ENCODE peak calls at places on chromosomes 11 and 22, in four cellular contexts. I, C, X and F are unnamed samples. For H3K4me1, the result is how much of the 10 kb centered on the place peaks cover.

GRCh38 chr11:96197221-96197620 is 145.8 kb downstream of the MAML2 start:
- DNase-seq in I (no peak), C (no peak), X (no peak), F (no peak)

GRCh38 chr11:69915151-69915500 is 95.9 kb upstream of the FGF3 start:
- DNase-seq in I (no peak), C (no peak), X (no peak), F (no peak)

GRCh38 chr11:45022294-45023064 is 71.8 kb upstream of the TP53I11 start:
- DNase-seq in I (no peak), C (no peak), X (no peak), F (no peak)

GRCh38 chr22:29482253-29482652 is 2.2 kb downstream of the NEFH start:
- DNase-seq in I (no peak), C (no peak), X (no peak), F (no peak)

GRCh38 chr11:73384871-73385692 is 8.9 kb downstream of the RELT start:
- DNase-seq in I (no peak), C (peak), X (no peak), F (no peak)

GRCh38 chr11:69479591-69480271 is 1.7 kb upstream of the LINC01488 start:
- DNase-seq in I (no peak), C (no peak), X (no peak), F (no peak)

GRCh38 chr11:115674176-115674575 is 170.0 kb upstream of the CADM1 start:
- DNase-seq in I (no peak), C (no peak), X (no peak), F (peak)

GRCh38 chr11:131750692-131751091 is 380.3 kb downstream of the NTM start:
- DNase-seq in I (no peak), C (no peak), X (no peak), F (no peak)

GRCh38 chr11:48103621-48104561 is 112.7 kb upstream of the OR4B1 start:
- DNase-seq in I (no peak), C (no peak), X (no peak), F (no peak)

GRCh38 chr22:41564563-41564962 is 3.8 kb downstream of the CSDC2 start:
- DNase-seq in I (no peak), C (no peak), X (no peak), F (no peak)

GRCh38 chr11:123239371-123240150 is 44.5 kb upstream of the CLMP start:
- DNase-seq in I (no peak), C (no peak), X (no peak), F (no peak)

GRCh38 chr11:78986305-78986704 is 411.6 kb upstream of the NARS2 start:
- DNase-seq in I (no peak), C (no peak), X (no peak), F (no peak)

GRCh38 chr22:41405588-41405987 is 23.8 kb downstream of the TEF start:
- DNase-seq in I (no peak), C (no peak), X (no peak), F (no peak)

GRCh38 chr11:103326070-103326794 is 217.0 kb downstream of the DYNC2H1 start:
- DNase-seq in I (peak), C (peak), X (peak), F (peak)
- TF ChIP-seq YY1 in I (no peak), C (no peak), X (no peak), F (no peak)

GRCh38 chr11:1846453-1846932 is 6.4 kb upstream of the LSP1 start:
- DNase-seq in I (no peak), C (no peak), X (no peak), F (no peak)

GRCh38 chr11:1851437-1852180 is 1.3 kb upstream of the LSP1 start:
- DNase-seq in I (no peak), C (no peak), X (no peak), F (no peak)

GRCh38 chr11:1847006-1847735 is 5.7 kb upstream of the LSP1 start:
- DNase-seq in I (no peak), C (no peak), X (no peak), F (no peak)

GRCh38 chr11:1847941-1848639 is 4.8 kb upstream of the LSP1 start:
- DNase-seq in I (no peak), C (no peak), X (no peak), F (no peak)

DNA sequence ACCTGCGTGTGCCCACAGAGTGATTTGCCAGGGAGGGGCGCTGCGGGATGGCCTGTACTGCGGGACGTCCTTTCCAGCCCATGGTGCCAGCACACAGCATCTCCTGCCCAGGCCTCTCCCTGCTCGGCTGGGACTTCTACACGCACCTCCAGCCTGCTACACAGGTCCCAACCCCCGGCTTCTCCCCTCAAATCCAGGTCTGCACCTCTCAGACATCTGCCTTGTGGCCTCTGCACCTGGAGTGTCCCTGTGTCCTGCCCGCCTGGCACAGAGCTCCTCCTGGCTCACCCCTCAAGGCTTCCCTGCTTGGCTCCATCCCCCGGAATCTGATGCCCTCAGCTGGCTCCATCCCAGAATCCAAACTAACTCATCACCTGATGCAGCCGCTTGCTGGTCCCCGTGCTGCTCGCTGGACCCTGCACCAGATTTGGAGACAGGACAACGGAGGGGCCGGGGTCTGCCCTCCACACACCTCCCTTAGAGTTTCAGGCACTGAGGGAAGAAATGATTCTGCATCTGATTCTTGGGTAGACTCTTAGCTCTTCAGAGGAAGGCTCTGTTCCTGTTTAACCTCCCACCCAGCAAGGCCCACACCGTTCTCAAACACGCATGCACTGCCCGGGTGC is 4.1 kb upstream of the LSP1 start:
- DNase-seq in I (no peak), C (no peak), X (no peak), F (no peak)
- H3K4me1 ChIP-seq in I (under half), C (under half), X (under half), F (under half)

DNA sequence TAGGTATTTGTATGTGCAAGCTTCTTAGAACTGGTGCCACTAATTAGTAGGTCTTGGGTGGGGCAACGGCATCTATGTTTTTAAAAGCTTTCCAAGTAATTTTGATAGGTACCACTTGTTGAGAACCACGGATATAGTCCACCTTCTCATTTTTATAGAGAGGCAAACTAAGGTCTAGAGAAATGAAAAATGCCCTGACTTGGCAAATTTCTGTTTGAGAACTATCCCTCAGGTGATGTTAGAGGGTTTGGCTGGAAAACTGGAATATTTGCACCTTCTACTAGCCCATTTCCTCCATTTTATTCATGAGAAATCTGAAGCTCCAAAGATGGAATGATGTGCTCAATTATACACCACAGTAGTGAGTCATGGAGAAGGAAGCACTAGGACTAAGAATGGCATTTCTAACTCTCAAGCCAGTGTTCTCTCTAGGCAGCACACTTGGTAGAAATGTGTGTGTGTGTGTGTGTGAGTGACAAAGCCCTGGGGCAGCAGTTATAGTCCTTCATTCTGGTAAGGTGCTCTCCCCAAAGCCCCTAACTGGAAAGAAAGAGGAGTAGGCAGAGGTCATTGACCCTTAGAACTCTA is 1.8 kb upstream of the TMEM86A start:
- DNase-seq in I (no peak), C (no peak), X (no peak), F (no peak)
- TF ChIP-seq YY1 in I (no peak), C (no peak), X (no peak), F (no peak)

GRCh38 chr11:11983427-11983826 is 25.0 kb downstream of the DKK3 start:
- DNase-seq in I (no peak), C (no peak), X (no peak), F (no peak)
- H3K4me1 ChIP-seq in I (half or more), C (under half), X (under half), F (under half)